ENCODE peak calls at places on chromosomes 12 and 14, in four cellular contexts. One of them, this sample, is unnamed.

GRCh38 chr14:55373784-55374725 is 37.6 kb downstream of the ATG14 start:
- DNase-seq in endothelial cell: no peak
- DNase-seq in stimulated activated CD4-positive, alpha-beta T cell treated with anti-CD3 and anti-CD28 coated beads, Interleukin-1b, Interleukin-23, amount 100 ng/mL, for 1 hour: peak
- DNase-seq in GM10248: peak
- DNase-seq in this sample: no peak

GRCh38 chr14:54173782-54174181 is 217.2 kb upstream of the BMP4 start:
- DNase-seq in endothelial cell: no peak
- DNase-seq in stimulated activated CD4-positive, alpha-beta T cell treated with anti-CD3 and anti-CD28 coated beads, Interleukin-1b, Interleukin-23, amount 100 ng/mL, for 1 hour: no peak
- DNase-seq in GM10248: no peak
- DNase-seq in this sample: no peak

GRCh38 chr14:70785556-70785955 is 23.8 kb downstream of the MAP3K9 start:
- DNase-seq in stimulated activated CD4-positive, alpha-beta T cell treated with anti-CD3 and anti-CD28 coated beads, Interleukin-1b, Interleukin-23, amount 100 ng/mL, for 1 hour: no peak
- DNase-seq in GM10248: no peak
- DNase-seq in endothelial cell: no peak
- DNase-seq in this sample: no peak

GRCh38 chr12:946212-946611 is 3.3 kb downstream of the RAD52 start:
- DNase-seq in endothelial cell: no peak
- DNase-seq in stimulated activated CD4-positive, alpha-beta T cell treated with anti-CD3 and anti-CD28 coated beads, Interleukin-1b, Interleukin-23, amount 100 ng/mL, for 1 hour: no peak
- DNase-seq in GM10248: no peak
- DNase-seq in this sample: no peak

GRCh38 chr14:105055334-105055733 is 9.9 kb downstream of the GPR132 start:
- DNase-seq in GM10248: no peak
- DNase-seq in stimulated activated CD4-positive, alpha-beta T cell treated with anti-CD3 and anti-CD28 coated beads, Interleukin-1b, Interleukin-23, amount 100 ng/mL, for 1 hour: no peak
- DNase-seq in endothelial cell: no peak
- DNase-seq in this sample: no peak

GRCh38 chr14:101009531-101009930 is 106.0 kb upstream of the RTL1 start:
- DNase-seq in GM10248: no peak
- DNase-seq in endothelial cell: no peak
- DNase-seq in stimulated activated CD4-positive, alpha-beta T cell treated with anti-CD3 and anti-CD28 coated beads, Interleukin-1b, Interleukin-23, amount 100 ng/mL, for 1 hour: no peak
- DNase-seq in this sample: peak

GRCh38 chr14:78836777-78837176 is 666.6 kb downstream of the NRXN3 start:
- DNase-seq in GM10248: peak
- DNase-seq in endothelial cell: peak
- DNase-seq in stimulated activated CD4-positive, alpha-beta T cell treated with anti-CD3 and anti-CD28 coated beads, Interleukin-1b, Interleukin-23, amount 100 ng/mL, for 1 hour: no peak
- DNase-seq in this sample: peak

GRCh38 chr12:124240493-124240892 is 54.4 kb upstream of the RFLNA start:
- DNase-seq in stimulated activated CD4-positive, alpha-beta T cell treated with anti-CD3 and anti-CD28 coated beads, Interleukin-1b, Interleukin-23, amount 100 ng/mL, for 1 hour: no peak
- DNase-seq in GM10248: no peak
- DNase-seq in endothelial cell: no peak
- DNase-seq in this sample: no peak

GRCh38 chr12:94807951-94808350 is 157.6 kb upstream of the TMCC3 start:
- DNase-seq in GM10248: no peak
- DNase-seq in stimulated activated CD4-positive, alpha-beta T cell treated with anti-CD3 and anti-CD28 coated beads, Interleukin-1b, Interleukin-23, amount 100 ng/mL, for 1 hour: no peak
- DNase-seq in endothelial cell: no peak
- DNase-seq in this sample: no peak

GRCh38 chr12:131555866-131556265 is 155.0 kb upstream of the SFSWAP start:
- DNase-seq in stimulated activated CD4-positive, alpha-beta T cell treated with anti-CD3 and anti-CD28 coated beads, Interleukin-1b, Interleukin-23, amount 100 ng/mL, for 1 hour: no peak
- DNase-seq in GM10248: no peak
- DNase-seq in endothelial cell: no peak
- DNase-seq in this sample: no peak

GRCh38 chr12:20120296-20120695 is 248.0 kb upstream of the PDE3A start:
- DNase-seq in stimulated activated CD4-positive, alpha-beta T cell treated with anti-CD3 and anti-CD28 coated beads, Interleukin-1b, Interleukin-23, amount 100 ng/mL, for 1 hour: no peak
- DNase-seq in GM10248: no peak
- DNase-seq in endothelial cell: no peak
- DNase-seq in this sample: no peak

GRCh38 chr12:1083086-1083887 is 92.3 kb downstream of the ERC1 start:
- DNase-seq in endothelial cell: no peak
- DNase-seq in stimulated activated CD4-positive, alpha-beta T cell treated with anti-CD3 and anti-CD28 coated beads, Interleukin-1b, Interleukin-23, amount 100 ng/mL, for 1 hour: no peak
- DNase-seq in GM10248: no peak
- DNase-seq in this sample: no peak